ENCODE peak calls at places on chromosomes 11 and 22, in four cellular contexts. N, H, M and L are unnamed samples.

GRCh38 chr11:9601041-9601875 is 27.8 kb downstream of the WEE1 start:
- DNase-seq in N (peak; percentile 88), H (peak; percentile 46), M (peak; percentile 35), L (no peak)

GRCh38 chr11:11045156-11045670 is 187.4 kb upstream of the ZBED5 start:
- DNase-seq in N (no peak), H (no peak), M (no peak), L (no peak)

GRCh38 chr11:102791271-102792036 is 6.5 kb downstream of the MMP1 start:
- DNase-seq in N (no peak), H (no peak), M (no peak), L (no peak)

GRCh38 chr11:19723572-19724342 is 11.1 kb downstream of the NAV2 start:
- DNase-seq in N (no peak), H (peak; percentile 34), M (no peak), L (no peak)

GRCh38 chr11:64292458-64293254 is 1.6 kb downstream of the KCNK4 start:
- DNase-seq in N (no peak), H (no peak), M (peak; percentile 45), L (no peak)

GRCh38 chr11:60747359-60747873 is 9.3 kb upstream of the MS4A15 start:
- DNase-seq in N (no peak), H (no peak), M (no peak), L (no peak)

GRCh38 chr11:2186669-2187266 is 15.2 kb upstream of the TH start:
- DNase-seq in N (no peak), H (peak; percentile 8), M (peak; percentile 83), L (peak; percentile 89)

GRCh38 chr22:19749876-19750275 is 10.7 kb upstream of the TBX1 start:
- DNase-seq in N (no peak), H (no peak), M (no peak), L (no peak)

GRCh38 chr11:115887316-115887715 is 383.1 kb upstream of the CADM1 start:
- DNase-seq in N (no peak), H (no peak), M (no peak), L (no peak)